ENCODE peak calls at places on chromosomes 7 and 10, in nine cellular contexts. D is RWPE1, S is NAMALWA, F is OCI-M1, E is HEK293T, I is NCI-H2171 treated with DMSO at 0.1 percent for 48 hours, M is MV-4-11, Q is Daoy, J is fibroblast of lung. A is an unnamed sample.
A peak's percentile ranks its signal among the peaks of the same experiment; 100 is the strongest.

GRCh38 chr7:142562688-142563087 is 186.6 kb upstream of the PRSS1 start:
- DNase-seq in D (no peak), S (no peak), F (no peak), E (no peak), I (no peak), M (no peak), Q (no peak), J (no peak), A (no peak)

GRCh38 chr10:43409385-43410109 is 561 bp upstream of the HNRNPF start:
- DNase-seq in D (no peak), S (peak; percentile 84), F (peak; percentile 85), E (no peak), I (no peak), M (no peak), Q (no peak), J (no peak), A (no peak)

GRCh38 chr10:97590082-97590747 is 694 bp downstream of the C10orf62 start:
- DNase-seq in D (no peak), S (no peak), F (peak; percentile 60), E (no peak), I (no peak), M (no peak), Q (no peak), J (no peak), A (no peak)

GRCh38 chr7:33946094-33946699 is 40.9 kb downstream of the BMPER start:
- DNase-seq in D (peak; percentile 51), S (no peak), F (no peak), E (no peak), I (no peak), M (no peak), Q (no peak), J (no peak), A (no peak)

GRCh38 chr7:112484671-112485097 is 3.9 kb downstream of the LSMEM1 start:
- DNase-seq in D (no peak), S (no peak), F (no peak), E (no peak), I (no peak), M (no peak), Q (peak; percentile 75), J (peak; percentile 97), A (no peak)

GRCh38 chr7:148633761-148634160 is 43.2 kb downstream of the C7orf33 start:
- DNase-seq in D (no peak), S (no peak), F (no peak), E (no peak), I (no peak), M (no peak), Q (peak; percentile 66), J (peak; percentile 26), A (no peak)

GRCh38 chr10:58017719-58018367 is 249.9 kb downstream of the IPMK start:
- DNase-seq in D (peak; percentile 32), S (no peak), F (peak; percentile 95), E (no peak), I (no peak), M (no peak), Q (peak; percentile 50), J (peak; percentile 96), A (no peak)

GRCh38 chr7:101947899-101948298 is 130.5 kb downstream of the CUX1 start:
- DNase-seq in D (no peak), S (no peak), F (peak; percentile 5), E (peak; percentile 34), I (peak; percentile 67), M (no peak), Q (peak; percentile 42), J (peak; percentile 67), A (no peak)

GRCh38 chr10:63434866-63435854 is 30.6 kb downstream of the JMJD1C start:
- DNase-seq in D (no peak), S (no peak), F (no peak), E (no peak), I (no peak), M (no peak), Q (no peak), J (peak; percentile 20), A (no peak)

GRCh38 chr7:727104-727805 is at the start of gene PRKAR1B:
- DNase-seq in D (peak; percentile 49), S (peak; percentile 72), F (no peak), E (peak; percentile 22), I (peak; percentile 52), M (no peak), Q (peak; percentile 60), J (no peak), A (no peak)

GRCh38 chr10:128908109-128908898 is 558.7 kb upstream of the MGMT start:
- DNase-seq in D (no peak), S (no peak), F (no peak), E (no peak), I (peak; percentile 23), M (peak; percentile 81), Q (peak; percentile 59), J (no peak), A (no peak)

GRCh38 chr7:144513332-144513731 is 109.8 kb upstream of the NOBOX start:
- DNase-seq in D (peak; percentile 3), S (peak; percentile 22), F (peak; percentile 80), E (peak; percentile 21), I (peak; percentile 78), M (peak; percentile 88), Q (peak; percentile 27), J (no peak), A (no peak)

GRCh38 chr10:132231656-132232552 is 45.2 kb downstream of the DPYSL4 start:
- DNase-seq in D (no peak), S (peak; percentile 43), F (no peak), E (no peak), I (no peak), M (no peak), Q (no peak), J (no peak), A (no peak)

GRCh38 chr7:130219086-130219620 is 11.5 kb downstream of the SSMEM1 start:
- DNase-seq in D (no peak), S (no peak), F (no peak), E (no peak), I (no peak), M (no peak), Q (no peak), J (no peak), A (no peak)

GRCh38 chr10:43942096-43942885 is 293.6 kb upstream of the ZNF32 start:
- DNase-seq in D (no peak), S (no peak), F (no peak), E (no peak), I (no peak), M (no peak), Q (no peak), J (no peak), A (no peak)

GRCh38 chr7:27608776-27609495 is 53.7 kb downstream of the HIBADH start:
- DNase-seq in D (no peak), S (no peak), F (peak; percentile 67), E (no peak), I (no peak), M (no peak), Q (peak; percentile 47), J (peak; percentile 75), A (no peak)